ENCODE peak calls at places on chromosome 11, in eight cellular contexts. M is stimulated activated CD4-positive, alpha-beta T cell treated with anti-CD3 and anti-CD28 coated beads, Interleukin-15, amount 100 ng/mL, for 1 hour; Y is endothelial cell; K is HEK293T; E is cardiac fibroblast; A is activated CD4-positive, alpha-beta T cell treated with anti-CD3 and anti-CD28 coated beads, Interleukin-2, amount 50 U/mL, for 48 hours; D is AG09319; V is cardiac muscle cell. P is an unnamed sample.

GRCh38 chr11:131027501-131027900 is 111.2 kb upstream of the SNX19 start:
- DNase-seq in M (no peak), Y (no peak), K (no peak), E (peak), A (no peak), D (no peak), V (peak), P (no peak)

GRCh38 chr11:134731562-134731961 is 319.5 kb upstream of the B3GAT1 start:
- DNase-seq in M (no peak), Y (no peak), K (no peak), E (no peak), A (no peak), D (no peak), V (no peak), P (peak)

GRCh38 chr11:118774032-118774431 is 16.9 kb downstream of the DDX6 start:
- DNase-seq in M (no peak), Y (no peak), K (no peak), E (no peak), A (no peak), D (no peak), V (no peak), P (no peak)

GRCh38 chr11:908273-908672 is 2.3 kb downstream of the CHID1 start:
- DNase-seq in M (no peak), Y (no peak), K (no peak), E (no peak), A (no peak), D (no peak), V (no peak), P (no peak)

GRCh38 chr11:119432484-119433368 is 9.8 kb upstream of the THY1 start:
- DNase-seq in M (no peak), Y (no peak), K (no peak), E (peak), A (no peak), D (peak), V (peak), P (no peak)

GRCh38 chr11:124315052-124315451 is 1.3 kb upstream of the OR8D1 start:
- DNase-seq in M (no peak), Y (no peak), K (no peak), E (no peak), A (no peak), D (no peak), V (no peak), P (no peak)

GRCh38 chr11:131684111-131685060 is 314.0 kb downstream of the NTM start:
- DNase-seq in M (no peak), Y (no peak), K (no peak), E (no peak), A (no peak), D (no peak), V (no peak), P (no peak)

GRCh38 chr11:11089805-11090204 is 232.0 kb upstream of the ZBED5 start:
- DNase-seq in M (no peak), Y (no peak), K (no peak), E (no peak), A (no peak), D (no peak), V (no peak), P (no peak)

GRCh38 chr11:17978553-17979287 is 34.1 kb downstream of the SERGEF start:
- DNase-seq in M (no peak), Y (peak), K (peak), E (peak), A (peak), D (no peak), V (peak), P (no peak)

GRCh38 chr11:102280237-102280833 is 36.9 kb upstream of the BIRC3 start:
- DNase-seq in M (no peak), Y (no peak), K (peak), E (no peak), A (no peak), D (no peak), V (no peak), P (no peak)

GRCh38 chr11:47010192-47010591 is 73.6 kb downstream of the CSTPP1 start:
- DNase-seq in M (no peak), Y (no peak), K (no peak), E (peak), A (no peak), D (no peak), V (peak), P (no peak)

GRCh38 chr11:127226959-127227358 is 226.4 kb upstream of the KIRREL3 start:
- DNase-seq in M (no peak), Y (no peak), K (no peak), E (no peak), A (no peak), D (no peak), V (no peak), P (no peak)

GRCh38 chr11:71286701-71287643 is 34.6 kb upstream of the SHANK2 start:
- DNase-seq in M (no peak), Y (no peak), K (no peak), E (peak), A (no peak), D (peak), V (peak), P (peak)

GRCh38 chr11:86765146-86765663 is 35.1 kb upstream of the PRSS23 start:
- DNase-seq in M (no peak), Y (no peak), K (no peak), E (peak), A (no peak), D (no peak), V (peak), P (no peak)

GRCh38 chr11:102680945-102681344 is 24.6 kb downstream of the MMP27 start:
- DNase-seq in M (no peak), Y (no peak), K (no peak), E (peak), A (no peak), D (peak), V (peak), P (no peak)

GRCh38 chr11:77244277-77245014 is 57.0 kb downstream of the GDPD4 start:
- DNase-seq in M (no peak), Y (no peak), K (no peak), E (peak), A (no peak), D (peak), V (peak), P (no peak)

GRCh38 chr11:129273322-129273721 is 81.2 kb upstream of the ARHGAP32 start:
- DNase-seq in M (no peak), Y (no peak), K (no peak), E (no peak), A (no peak), D (no peak), V (no peak), P (no peak)

GRCh38 chr11:40132881-40133280 is 1326.6 kb downstream of the LRRC4C start:
- DNase-seq in M (no peak), Y (no peak), K (no peak), E (no peak), A (no peak), D (no peak), V (no peak), P (no peak)